ENCODE peak calls at places on chromosomes 4 and X, in ten cellular contexts. S, L, C, K, D, F, T, Y, R and Z are unnamed samples. For H3K4me1, the result is how much of the 10 kb centered on the place peaks cover.

GRCh38 chr4:117491531-117491930 is 406.2 kb upstream of the TRAM1L1 start:
- DNase-seq in D (no peak), R (no peak), S (no peak), F (no peak), T (no peak), K (no peak), Y (no peak), C (no peak), L (no peak), Z (no peak)

GRCh38 chr4:54173281-54173912 is 55.7 kb upstream of the PDGFRA start:
- DNase-seq in D (no peak), L (no peak), R (no peak), Y (no peak), C (no peak), T (no peak), F (no peak), S (peak), K (no peak), Z (no peak)

GRCh38 chr4:13541720-13542576 is 2.4 kb downstream of the NKX3-2 start:
- DNase-seq in L (peak), R (no peak), K (no peak), C (no peak), T (no peak), D (no peak), Y (no peak), F (no peak), S (no peak), Z (no peak)

GRCh38 chrX:7218321-7219152 is 70.6 kb upstream of the PUDP start:
- DNase-seq in T (no peak), F (no peak), K (no peak), R (peak), C (no peak), L (no peak), D (no peak), S (no peak), Y (no peak), Z (no peak)

GRCh38 chr4:183522821-183523220 is 18.0 kb downstream of the ING2 start:
- DNase-seq in T (no peak), L (no peak), K (no peak), Y (no peak), C (no peak), F (peak), D (no peak), S (no peak), R (no peak), Z (no peak)

GRCh38 chr4:106585920-106586349 is 217.4 kb upstream of the GIMD1 start:
- DNase-seq in C (no peak), S (peak), Y (no peak), F (no peak), L (no peak), T (no peak), K (no peak), R (no peak), D (no peak), Z (peak)

GRCh38 chr4:3317011-3317655 is 24.3 kb downstream of the RGS12 start:
- DNase-seq in S (no peak), D (no peak), T (no peak), Y (no peak), F (no peak), L (no peak), R (no peak), K (no peak), C (no peak), Z (no peak)

GRCh38 chr4:177380730-177381287 is 61.4 kb downstream of the AGA start:
- DNase-seq in S (peak), C (no peak), F (no peak), T (no peak), R (peak), L (no peak), K (no peak), Y (no peak), D (no peak), Z (peak)

GRCh38 chr4:86359944-86360478 is at the start of gene MAPK10:
- DNase-seq in F (peak), Y (peak), K (peak), D (peak), T (no peak), L (peak), C (peak), R (peak), S (no peak), Z (peak)

GRCh38 chr4:16508968-16509367 is 282.7 kb upstream of the TAPT1 start:
- DNase-seq in D (no peak), Y (no peak), T (no peak), K (no peak), S (peak), F (no peak), R (peak), L (no peak), C (no peak), Z (no peak)

GRCh38 chr4:73788411-73788810 is 48.0 kb downstream of the CXCL8 start:
- DNase-seq in C (no peak), F (no peak), T (no peak), K (no peak), L (no peak), D (no peak), S (no peak), R (no peak), Y (no peak), Z (no peak)

GRCh38 chr4:87819281-87819919 is 13.4 kb upstream of the MEPE start:
- DNase-seq in F (no peak), S (peak), K (no peak), R (no peak), T (no peak), D (no peak), Y (no peak), C (no peak), L (no peak), Z (peak)

GRCh38 chr4:86818211-86818610 is 31.0 kb downstream of the SLC10A6 start:
- DNase-seq in D (no peak), Y (no peak), F (no peak), C (no peak), R (no peak), T (no peak), L (no peak), S (no peak), K (no peak), Z (no peak)

GRCh38 chr4:104589264-104589868 is 94.7 kb upstream of the CXXC4 start:
- DNase-seq in C (no peak), D (no peak), F (no peak), T (no peak), L (no peak), Y (no peak), S (no peak), R (no peak), K (no peak), Z (no peak)

GRCh38 chr4:126888968-126889367 is 743.8 kb upstream of the INTU start:
- DNase-seq in F (no peak), R (no peak), K (no peak), D (no peak), C (no peak), L (no peak), Y (no peak), S (peak), T (no peak), Z (peak)

GRCh38 chrX:124145749-124146148 is 184.2 kb downstream of the STAG2 start:
- DNase-seq in K (no peak), S (no peak), R (no peak), C (no peak), Y (no peak), L (no peak), D (no peak), F (no peak), T (no peak), Z (no peak)

GRCh38 chrX:23935116-23935515 is 27.3 kb downstream of the CXorf58 start:
- DNase-seq in S (no peak), R (no peak), K (no peak), L (no peak), C (no peak), F (no peak), Y (no peak), T (no peak), D (no peak), Z (no peak)

GRCh38 chrX:134634691-134635090 is 23.6 kb downstream of the PLAC1 start:
- DNase-seq in F (no peak), R (no peak), L (no peak), S (no peak), C (no peak), D (no peak), K (no peak), Y (no peak), T (no peak), Z (no peak)

GRCh38 chr4:11702886-11703555 is 274.3 kb upstream of the HS3ST1 start:
- DNase-seq in T (no peak), Y (no peak), R (no peak), S (peak), K (no peak), C (no peak), D (no peak), F (no peak), L (no peak), Z (no peak)

GRCh38 chr4:125097729-125098128 is 217.0 kb upstream of the FAT4 start:
- DNase-seq in K (no peak), C (no peak), R (no peak), S (no peak), D (no peak), F (no peak), L (no peak), T (no peak), Y (no peak), Z (no peak)

GRCh38 chr4:5045099-5045498 is 6.2 kb upstream of the STK32B start:
- DNase-seq in C (no peak), S (no peak), Y (no peak), T (no peak), L (peak), F (no peak), R (peak), K (no peak), D (peak), Z (no peak)

GRCh38 chr4:126530996-126531585 is 1101.7 kb upstream of the INTU start:
- DNase-seq in D (no peak), S (no peak), Y (no peak), C (no peak), R (no peak), K (peak), L (no peak), T (no peak), F (no peak), Z (no peak)

DNA sequence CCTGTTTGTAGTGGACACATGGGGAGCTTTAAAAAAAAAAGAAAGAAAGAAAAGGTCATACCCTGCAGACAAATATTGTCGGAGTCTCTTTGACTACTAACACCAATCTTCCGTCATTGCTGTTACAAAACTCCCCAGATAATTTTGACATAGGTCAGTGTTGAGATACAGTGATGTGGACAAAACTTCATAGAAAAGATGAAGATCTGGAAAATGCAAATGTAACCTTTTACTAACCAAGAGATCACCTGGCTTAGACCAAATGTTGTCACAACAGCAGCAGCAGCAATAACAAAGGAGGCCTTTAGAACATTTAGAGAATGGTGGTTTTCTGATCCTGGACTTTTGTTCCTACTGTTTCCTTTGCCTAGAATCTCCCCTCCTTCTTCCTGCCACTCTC is 8.1 kb upstream of the COMMD8 start:
- DNase-seq in Y (no peak), K (no peak), F (no peak), R (no peak), L (no peak), S (no peak), C (no peak), T (no peak), D (no peak), Z (no peak)
- H3K4me1 ChIP-seq in Y (under half), K (under half), F (under half), R (under half), L (under half), S (under half), C (under half), T (under half), D (under half), Z (under half)

GRCh38 chr4:30760560-30760959 is 40.4 kb downstream of the PCDH7 start:
- DNase-seq in S (no peak), C (no peak), F (no peak), T (no peak), K (no peak), Y (no peak), R (no peak), D (no peak), L (no peak), Z (no peak)
- H3K27ac ChIP-seq in S (no peak), C (no peak), F (peak), T (no peak), K (no peak), Y (no peak), R (no peak), D (no peak), L (no peak), Z (no peak)

GRCh38 chr4:55884093-55884850 is 30.8 kb downstream of the EXOC1 start:
- DNase-seq in F (no peak), C (no peak), L (no peak), Y (no peak), T (no peak), K (no peak), D (no peak), S (no peak), R (no peak), Z (no peak)

GRCh38 chr4:55884851-55885219 is 31.4 kb downstream of the EXOC1 start:
- DNase-seq in R (no peak), C (no peak), T (no peak), S (no peak), F (no peak), K (no peak), Y (no peak), L (no peak), D (no peak), Z (no peak)

DNA sequence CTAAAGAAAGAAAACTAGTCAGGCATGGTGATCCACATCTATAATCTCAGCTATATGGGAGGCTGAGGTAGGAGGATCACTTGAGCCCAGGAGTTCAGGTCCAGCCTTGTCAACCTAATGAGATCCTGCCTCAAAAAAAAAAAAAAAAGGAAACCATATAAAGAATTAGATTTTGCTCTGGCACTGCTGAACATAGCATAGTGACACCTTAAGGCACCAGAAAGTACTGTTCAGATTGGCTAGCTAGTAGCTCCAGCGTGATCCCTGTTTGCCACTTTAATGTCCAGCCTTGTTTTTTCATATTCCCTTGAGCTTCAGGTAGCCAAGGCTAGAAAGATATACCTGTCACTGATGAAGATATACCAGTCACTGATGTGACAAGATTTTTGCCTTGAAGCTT is 34.1 kb downstream of the EXOC1 start:
- DNase-seq in F (no peak), D (no peak), L (no peak), S (peak), Y (no peak), T (no peak), C (no peak), R (peak), K (no peak), Z (no peak)
- TF ChIP-seq CTCF in F (no peak), D (no peak), L (no peak), S (peak), Y (no peak), T (no peak), C (no peak), R (peak), K (no peak), Z (no peak)

GRCh38 chr4:1204828-1205591 is 32.6 kb upstream of the SPON2 start:
- DNase-seq in C (peak), K (no peak), S (no peak), D (peak), L (peak), T (no peak), F (no peak), R (no peak), Y (no peak), Z (no peak)

GRCh38 chr4:1204286-1204827 is 32.0 kb upstream of the SPON2 start:
- DNase-seq in T (no peak), D (no peak), F (no peak), K (no peak), C (peak), L (peak), Y (no peak), S (no peak), R (no peak), Z (no peak)

GRCh38 chr4:1206299-1207156 is 34.1 kb upstream of the SPON2 start:
- DNase-seq in T (no peak), F (no peak), K (no peak), S (no peak), Y (no peak), C (peak), D (no peak), R (no peak), L (peak), Z (no peak)

GRCh38 chr4:1207157-1207470 is 34.7 kb upstream of the SPON2 start:
- DNase-seq in K (no peak), S (no peak), D (peak), Y (no peak), F (no peak), R (no peak), L (no peak), C (peak), T (no peak), Z (no peak)

DNA sequence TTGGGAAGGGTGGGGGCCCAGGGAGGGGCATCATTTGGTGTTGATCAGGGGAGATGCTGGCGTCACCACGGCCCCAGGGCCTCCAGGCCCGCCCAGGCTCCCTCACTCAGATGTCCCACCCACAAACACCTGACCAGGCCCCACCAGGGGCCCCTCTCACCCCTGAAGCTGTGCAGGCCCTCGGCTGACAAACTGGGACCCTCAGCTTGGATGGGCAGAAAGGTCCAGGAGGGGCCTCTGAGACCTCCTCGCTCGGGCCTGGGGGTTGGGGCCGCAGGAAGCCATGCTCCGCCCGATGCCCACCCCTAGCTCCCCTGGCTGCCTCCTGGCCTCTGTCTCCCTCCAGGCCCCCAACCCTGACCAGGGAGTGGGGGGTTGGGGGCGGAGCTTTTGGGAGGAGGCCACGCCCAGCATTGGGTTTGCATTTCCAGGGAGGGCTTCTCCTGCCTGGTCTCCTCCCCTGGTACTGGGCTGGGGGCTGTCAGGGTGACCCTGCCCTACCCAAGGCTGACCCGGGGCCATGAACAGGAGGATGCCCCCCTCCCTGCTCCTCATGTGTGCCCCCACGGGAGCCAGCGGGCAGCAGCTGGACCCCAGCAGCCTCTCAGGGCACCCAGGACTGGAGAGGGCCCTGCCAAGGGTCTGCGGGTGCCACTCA is 33.4 kb upstream of the SPON2 start:
- DNase-seq in L (peak), K (no peak), S (no peak), C (peak), D (no peak), T (no peak), R (no peak), F (no peak), Y (no peak), Z (no peak)
- H3K4me1 ChIP-seq in L (half or more), K (under half), S (under half), C (half or more), D (under half), T (half or more), R (under half), F (under half), Y (under half), Z (under half)

DNA sequence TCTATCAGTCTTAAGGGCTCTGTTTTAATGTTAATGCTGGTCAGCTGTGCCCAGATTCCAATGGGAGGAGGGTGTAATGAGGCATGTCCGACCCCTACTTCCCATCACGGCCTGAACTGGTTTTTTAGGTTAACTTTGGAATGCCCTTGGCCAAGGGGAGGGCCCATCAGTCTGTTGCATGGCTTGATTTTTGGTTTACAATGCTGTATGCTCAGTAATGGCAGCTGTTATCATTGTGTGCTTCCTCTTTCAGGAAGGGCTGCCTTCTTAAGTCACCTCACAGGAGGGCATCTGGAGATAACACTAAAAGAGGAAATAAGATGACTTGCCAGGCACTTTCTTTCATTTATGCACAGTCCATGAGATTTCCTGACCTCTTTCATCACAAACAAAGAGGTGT is 36.3 kb downstream of the ATXN3L start:
- DNase-seq in T (no peak), S (no peak), L (no peak), R (peak), F (no peak), C (no peak), K (peak), Y (no peak), D (no peak), Z (no peak)
- H3K27ac ChIP-seq in T (no peak), S (no peak), L (no peak), R (no peak), F (no peak), C (no peak), K (no peak), Y (no peak), D (no peak), Z (peak)